ENCODE peak calls at places on chromosomes 12 and 14, in seven cellular contexts. B is adrenal gland, I is tibial nerve, G is right lobe of liver, S is heart left ventricle, X is HCT116, J is thyroid gland. R is an unnamed sample.

GRCh38 chr14:33343016-33343415 is 404.3 kb downstream of the NPAS3 start:
- DNase-seq in S (no peak), X (no peak), J (no peak), B (no peak), I (no peak), G (no peak), R (no peak)

GRCh38 chr14:94773682-94774211 is 3.8 kb upstream of the GSC start:
- DNase-seq in B (no peak), S (no peak), I (no peak), X (no peak), G (no peak), J (no peak), R (no peak)

GRCh38 chr12:118136559-118137003 is 657 bp downstream of the PEBP1 start:
- DNase-seq in I (no peak), G (peak; percentile 91), X (no peak), J (peak; percentile 60), S (peak; percentile 36), B (peak; percentile 72), R (no peak)

GRCh38 chr12:69304284-69304683 is 43.9 kb upstream of the LYZ start:
- DNase-seq in X (no peak), G (no peak), S (no peak), I (no peak), J (no peak), B (no peak), R (no peak)

GRCh38 chr12:116204169-116204568 is 73.3 kb downstream of the MED13L start:
- DNase-seq in I (no peak), X (no peak), J (no peak), B (no peak), G (no peak), S (no peak), R (no peak)

GRCh38 chr14:101817511-101818001 is 56.0 kb downstream of the PPP2R5C start:
- DNase-seq in J (no peak), I (no peak), B (no peak), X (no peak), G (no peak), S (no peak), R (peak; percentile 34)

GRCh38 chr12:116039081-116039480 is 238.4 kb downstream of the MED13L start:
- DNase-seq in X (no peak), G (no peak), J (no peak), S (no peak), I (no peak), B (peak; percentile 34), R (no peak)

GRCh38 chr14:40213701-40214100 is 781.5 kb upstream of the FBXO33 start:
- DNase-seq in S (no peak), I (no peak), X (no peak), G (no peak), B (no peak), J (no peak), R (no peak)

GRCh38 chr12:98513379-98514318 is 1.7 kb upstream of the TMPO start:
- DNase-seq in B (no peak), G (no peak), X (no peak), S (no peak), J (no peak), I (no peak), R (peak; percentile 52)

DNA sequence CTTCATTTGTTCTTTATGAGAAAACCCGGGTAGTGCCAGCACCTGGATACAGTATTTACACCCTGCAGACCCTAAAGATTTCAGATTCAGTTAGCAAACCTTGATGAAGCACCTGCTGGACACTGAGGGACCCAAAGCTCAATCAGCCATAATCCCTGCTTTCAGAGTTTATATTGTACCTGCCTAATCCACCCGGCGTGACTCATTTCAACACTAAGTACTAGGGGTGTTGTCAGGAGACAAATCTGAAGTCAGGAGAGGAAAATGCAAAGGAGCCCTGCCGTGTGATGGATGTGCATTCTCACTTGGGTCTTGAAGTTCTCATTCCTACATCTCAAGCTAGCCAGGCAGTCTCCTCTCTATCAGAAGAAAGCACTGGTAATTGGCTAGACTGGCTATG is 176.7 kb upstream of the BCL2L14 start:
- DNase-seq in S (no peak), J (no peak), G (no peak), I (no peak), X (no peak), B (no peak), R (no peak)
- TF ChIP-seq POLR2A in S (no peak), J (no peak), G (no peak), I (no peak), X (no peak), B (no peak), R (no peak)

GRCh38 chr12:38053113-38053512 is 263.5 kb upstream of the ALG10B start:
- DNase-seq in B (no peak), X (no peak), J (no peak), S (no peak), I (no peak), G (no peak), R (no peak)

GRCh38 chr12:38056701-38057689 is 259.6 kb upstream of the ALG10B start:
- DNase-seq in G (no peak), B (no peak), S (no peak), X (no peak), I (no peak), J (no peak), R (no peak)

DNA sequence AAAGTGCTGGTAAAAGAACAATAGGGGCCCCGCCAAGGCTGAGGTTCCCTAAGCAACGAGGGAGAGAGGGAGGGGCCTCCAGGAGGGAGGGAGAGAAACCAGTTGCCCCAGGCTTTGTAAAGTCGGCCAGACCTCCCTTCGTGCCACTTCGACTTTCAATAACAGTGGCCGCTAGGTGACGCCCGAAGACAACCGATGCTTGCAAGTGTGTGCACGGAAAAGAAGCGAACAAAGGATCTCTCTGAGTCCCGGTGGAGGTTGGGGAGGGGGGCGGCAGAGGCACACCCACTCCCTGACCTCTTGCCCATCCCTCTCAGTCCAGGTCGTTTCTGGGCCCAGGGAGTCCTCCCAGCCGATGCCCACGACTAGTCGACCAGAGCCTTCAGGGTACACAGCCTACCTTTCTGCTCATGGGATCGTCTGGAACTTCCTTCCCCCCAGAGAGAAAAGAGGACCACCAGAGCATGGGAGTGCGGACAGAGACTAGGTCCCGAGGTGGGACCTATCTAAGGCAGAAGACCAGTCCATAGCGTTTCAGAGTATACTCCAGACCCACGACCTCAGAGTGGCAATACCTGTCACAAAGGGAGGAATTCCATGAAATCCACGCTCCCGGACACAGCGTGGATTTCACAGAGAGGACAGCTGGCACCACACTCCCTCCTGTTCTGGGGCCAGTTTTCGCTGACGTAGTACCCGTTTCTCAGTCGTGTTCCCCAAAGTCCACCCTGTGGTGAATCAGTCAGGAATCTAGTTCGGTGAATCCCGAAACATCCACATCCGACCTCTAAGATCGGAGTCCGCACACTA is 262.7 kb upstream of the ALG10B start:
- DNase-seq in J (no peak), S (no peak), B (no peak), G (no peak), X (no peak), I (no peak), R (no peak)
- H3K4me1 ChIP-seq in J (no peaks in the 10 kb centered on the region), S (no peaks in the 10 kb centered on the region), B (no peaks in the 10 kb centered on the region), G (no peaks in the 10 kb centered on the region), X (no peaks in the 10 kb centered on the region), I (no peaks in the 10 kb centered on the region), R (no peaks in the 10 kb centered on the region)

GRCh38 chr14:89699076-89699475 is 255.5 kb downstream of the EFCAB11 start:
- DNase-seq in X (no peak), S (no peak), G (no peak), J (no peak), B (no peak), I (no peak), R (no peak)

GRCh38 chr14:89702151-89702936 is 252.2 kb downstream of the EFCAB11 start:
- DNase-seq in J (peak; percentile 56), G (no peak), I (no peak), S (peak; percentile 43), X (no peak), B (peak; percentile 28), R (no peak)

GRCh38 chr14:89695846-89696245 is 258.7 kb downstream of the EFCAB11 start:
- DNase-seq in B (no peak), S (no peak), X (no peak), G (no peak), I (no peak), J (no peak), R (no peak)

GRCh38 chr14:89697281-89698060 is 257.1 kb downstream of the EFCAB11 start:
- DNase-seq in J (no peak), G (no peak), X (no peak), I (no peak), B (no peak), S (no peak), R (no peak)

DNA sequence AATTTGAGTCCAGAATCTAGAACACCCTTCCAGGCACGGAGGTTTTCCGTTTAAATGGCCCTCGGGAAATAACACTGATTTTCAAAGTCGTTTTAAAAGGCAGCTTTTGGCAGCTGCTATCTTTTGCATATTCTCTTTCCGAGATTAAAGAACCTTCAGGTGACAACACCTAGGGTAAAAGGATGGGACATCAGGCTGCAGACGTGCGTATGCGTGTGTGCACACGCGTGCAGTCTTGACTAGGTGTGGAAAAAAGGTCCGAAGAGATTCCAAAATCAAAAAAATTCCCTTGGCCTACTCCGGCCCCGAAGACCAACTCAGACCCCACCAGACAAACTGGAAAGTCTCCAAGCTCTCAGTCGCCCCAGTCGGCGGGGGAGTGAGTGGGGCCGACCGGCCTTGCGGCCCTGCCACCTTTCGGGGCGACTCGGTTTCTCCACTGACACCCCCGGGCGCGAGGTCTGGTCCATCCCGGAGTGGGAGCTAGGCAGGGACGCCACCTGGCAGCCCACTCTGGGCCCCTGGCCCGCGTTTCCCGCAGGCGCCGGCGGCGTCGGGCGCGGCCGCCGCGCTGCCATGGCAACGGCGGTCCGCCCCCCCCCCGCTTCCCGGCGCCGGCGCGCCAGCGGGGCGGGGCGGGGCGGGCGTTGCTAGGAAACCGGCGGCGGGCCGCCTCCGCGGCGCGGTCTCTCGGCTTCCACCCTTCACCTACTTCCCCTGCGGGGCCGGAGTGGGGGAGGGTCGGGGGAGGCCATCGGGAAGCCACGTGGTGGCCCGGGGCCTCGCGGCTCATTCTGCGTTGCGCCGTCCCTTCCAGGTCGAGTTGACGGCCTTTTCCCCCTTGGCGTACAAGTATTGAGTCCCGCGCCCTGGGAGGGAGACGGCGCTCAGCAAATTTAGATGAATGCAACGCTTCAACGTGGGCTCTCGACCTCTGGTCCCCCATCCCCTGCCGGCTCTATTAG is 253.2 kb downstream of the EFCAB11 start:
- DNase-seq in G (peak; percentile 95), J (peak; percentile 89), I (peak; percentile 57), S (peak; percentile 91), X (peak; percentile 2), B (peak; percentile 88), R (no peak)
- TF ChIP-seq POLR2A in G (no peak), J (no peak), I (no peak), S (no peak), X (no peak), B (no peak), R (no peak)

DNA sequence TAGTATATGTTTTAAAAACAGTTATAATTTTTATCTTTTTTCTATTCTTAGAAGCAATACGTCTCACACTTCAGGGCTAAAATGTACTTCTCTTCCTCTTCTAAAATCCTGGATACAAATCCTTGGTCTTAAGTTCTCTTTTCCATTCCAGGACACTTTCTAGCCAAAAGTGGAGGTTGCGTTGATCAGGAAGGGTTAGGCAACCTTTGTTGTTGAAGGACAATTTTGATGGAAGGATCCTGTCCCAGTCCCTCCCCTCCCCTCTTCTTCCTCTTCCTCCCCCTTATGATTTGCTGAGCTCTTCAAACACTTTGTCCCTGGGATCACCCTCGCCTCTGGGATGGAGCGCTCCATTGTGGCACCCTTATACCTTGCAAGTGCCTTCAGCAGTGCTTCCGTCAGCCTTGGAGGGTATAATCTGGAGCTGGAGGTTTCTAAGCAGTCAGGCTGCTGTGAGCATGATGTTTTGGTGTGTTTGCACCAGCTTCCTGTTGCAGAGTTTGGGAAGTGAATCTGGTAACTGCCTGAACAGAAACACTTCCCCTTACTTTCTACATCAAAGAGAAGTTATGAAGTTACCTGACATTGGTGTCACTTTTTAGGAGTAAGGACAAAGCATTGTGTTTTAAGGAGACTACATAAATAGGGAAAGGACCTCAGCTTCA is 87.4 kb upstream of the SLC38A2 start:
- DNase-seq in G (no peak), J (no peak), X (no peak), S (peak; percentile 13), B (no peak), I (no peak), R (no peak)
- H3K4me1 ChIP-seq in G (peaks cover 5% of the 10 kb centered on the region), J (peaks cover 24% of the 10 kb centered on the region), X (peaks cover 48% of the 10 kb centered on the region), S (peaks cover 73% of the 10 kb centered on the region), B (peaks cover 3% of the 10 kb centered on the region), I (no peaks in the 10 kb centered on the region), R (peaks cover 71% of the 10 kb centered on the region)

GRCh38 chr14:67619446-67620216 is at the start of gene ARG2:
- DNase-seq in X (peak; percentile 98), S (peak; percentile 96), G (peak; percentile 100), J (peak; percentile 100), I (peak; percentile 96), B (peak; percentile 97), R (peak; percentile 99)
- TF ChIP-seq POLR2A in X (peak; percentile 46), S (no peak), G (peak; percentile 74), J (peak; percentile 97), I (peak; percentile 53), B (peak; percentile 76), R (no peak)

R was measured in vagina.